ENCODE peak calls at places on chromosomes 12 and 14, in eight cellular contexts. Q is left cardiac atrium; L is endodermal cell; N is AG10803; V is T1000; G is activated T-cell treated with anti-CD3 and anti-CD28 coated beads, Interleukin-2, amount 50 U/mL, for 72 hours; F is NCI-H2171 treated with DMSO at 0.1 percent for 48 hours; K is nephron progenitor cell. Z is an unnamed sample.

GRCh38 chr12:10113085-10113484 is 14.3 kb upstream of the CLEC1A start:
- DNase-seq in V (no peak), F (no peak), Q (no peak), L (no peak), N (peak; percentile 9), K (no peak), G (no peak), Z (no peak)

GRCh38 chr14:81233615-81234014 is 12.9 kb upstream of the GTF2A1 start:
- DNase-seq in N (no peak), K (no peak), Q (no peak), L (no peak), G (no peak), F (no peak), V (no peak), Z (no peak)

GRCh38 chr12:68978678-68979077 is 45.7 kb upstream of the CPM start:
- DNase-seq in K (no peak), Q (no peak), L (no peak), V (no peak), F (no peak), G (no peak), N (no peak), Z (peak; percentile 60)

GRCh38 chr14:90490727-90491050 is 93.9 kb downstream of the CALM1 start:
- DNase-seq in V (no peak), Q (no peak), F (no peak), G (no peak), L (no peak), K (no peak), N (no peak), Z (no peak)

GRCh38 chr14:59360923-59361794 is 104.0 kb downstream of the GPR135 start:
- DNase-seq in G (no peak), N (peak; percentile 43), L (peak; percentile 63), Q (peak; percentile 76), F (peak; percentile 90), V (peak; percentile 37), K (no peak), Z (peak; percentile 83)

GRCh38 chr12:64840949-64841717 is 16.7 kb downstream of the TBC1D30 start:
- DNase-seq in N (no peak), Q (no peak), G (no peak), L (peak; percentile 56), K (no peak), V (no peak), F (no peak), Z (no peak)

GRCh38 chr12:40211185-40211584 is 13.6 kb upstream of the LRRK2 start:
- DNase-seq in L (no peak), Q (no peak), F (no peak), G (no peak), K (no peak), V (no peak), N (no peak), Z (no peak)

GRCh38 chr14:76486251-76486743 is 110.4 kb downstream of the ESRRB start:
- DNase-seq in V (no peak), Q (no peak), K (peak; percentile 31), F (peak; percentile 100), L (no peak), G (no peak), N (no peak), Z (no peak)

GRCh38 chr14:104436047-104436531 is 143.5 kb upstream of the C14orf180 start:
- DNase-seq in V (no peak), K (no peak), G (no peak), F (no peak), Q (peak; percentile 85), L (peak; percentile 77), N (peak; percentile 24), Z (peak; percentile 34)

GRCh38 chr14:91946313-91947195 is 940 bp downstream of the FBLN5 start:
- DNase-seq in K (no peak), L (no peak), F (peak; percentile 25), Q (no peak), N (peak; percentile 50), V (no peak), G (no peak), Z (no peak)

GRCh38 chr12:15778126-15778525 is 11.1 kb downstream of the EPS8 start:
- DNase-seq in G (no peak), L (no peak), K (no peak), Q (no peak), F (no peak), N (peak; percentile 31), V (no peak), Z (no peak)

GRCh38 chr12:92139634-92140555 is 5.8 kb downstream of the BTG1 start:
- DNase-seq in Q (no peak), V (no peak), G (no peak), F (no peak), N (no peak), L (no peak), K (no peak), Z (no peak)

GRCh38 chr12:70430400-70430799 is 64.3 kb downstream of the KCNMB4 start:
- DNase-seq in K (no peak), G (no peak), F (no peak), L (no peak), V (no peak), Q (no peak), N (no peak), Z (no peak)

GRCh38 chr12:5262885-5263284 is 169.0 kb upstream of the NTF3 start:
- DNase-seq in F (no peak), N (peak; percentile 48), K (no peak), L (no peak), G (no peak), V (no peak), Q (no peak), Z (no peak)

GRCh38 chr14:65791551-65791981 is 379.0 kb downstream of the FUT8 start:
- DNase-seq in Q (no peak), F (no peak), V (peak; percentile 52), G (peak; percentile 40), N (peak; percentile 71), L (peak; percentile 73), K (peak; percentile 29), Z (no peak)

GRCh38 chr12:94990222-94990621 is 13.3 kb downstream of the NDUFA12 start:
- DNase-seq in Q (no peak), G (no peak), L (no peak), N (no peak), V (no peak), F (no peak), K (no peak), Z (no peak)

GRCh38 chr14:91341331-91342242 is 76.0 kb downstream of the CCDC88C start:
- DNase-seq in N (no peak), Q (no peak), V (no peak), L (no peak), K (no peak), G (no peak), F (no peak), Z (no peak)

GRCh38 chr12:131167334-131167733 is 213.6 kb downstream of the ADGRD1 start:
- DNase-seq in K (no peak), V (no peak), L (no peak), N (no peak), F (no peak), G (no peak), Q (no peak), Z (no peak)

Z was measured in Kasumi-1.